ENCODE peak calls at places on chromosomes 12 and 14, in eight cellular contexts. J is tibial nerve, B is Peyer's patch, N is GM12878, Y is right lobe of liver, M is transverse colon, A is adrenal gland, O is gastrocnemius medialis. P is an unnamed sample. For H3K4me1, the result is how much of the 10 kb centered on the place peaks cover.

GRCh38 chr12:57610553-57611115 is 601 bp upstream of the ARHGEF25 start:
- DNase-seq in J (peak), B (no peak), N (no peak), Y (no peak), M (peak), A (no peak), O (no peak), P (peak)

GRCh38 chr12:126874427-126875026 is 1392.4 kb upstream of the TMEM132C start:
- DNase-seq in J (peak), B (peak), N (peak), Y (peak), M (peak), A (peak), O (no peak), P (peak)

GRCh38 chr12:49902399-49903350 is 1.0 kb downstream of the FAIM2 start:
- DNase-seq in J (no peak), B (no peak), N (no peak), Y (no peak), M (no peak), A (no peak), O (no peak), P (no peak)

GRCh38 chr12:546265-546919 is 86.7 kb downstream of the B4GALNT3 start:
- DNase-seq in J (no peak), B (no peak), N (no peak), Y (no peak), M (no peak), A (peak), O (no peak), P (no peak)

GRCh38 chr12:11344504-11344903 is 34.3 kb upstream of the PRB4 start:
- DNase-seq in J (no peak), B (no peak), N (no peak), Y (no peak), M (no peak), A (no peak), O (no peak), P (no peak)

GRCh38 chr12:90896164-90896563 is 58.8 kb downstream of the CCER1 start:
- DNase-seq in J (no peak), B (no peak), N (no peak), Y (no peak), M (no peak), A (no peak), O (no peak), P (no peak)

GRCh38 chr12:97127061-97127460 is 220.0 kb downstream of the NEDD1 start:
- DNase-seq in J (no peak), B (no peak), N (no peak), Y (no peak), M (no peak), A (no peak), O (no peak), P (no peak)

GRCh38 chr14:34693228-34693939 is 21.0 kb downstream of the CFL2 start:
- DNase-seq in J (no peak), B (peak), N (no peak), Y (peak), M (peak), A (peak), O (peak), P (no peak)

GRCh38 chr14:35963209-35963608 is 137.1 kb downstream of the BRMS1L start:
- DNase-seq in J (no peak), B (no peak), N (no peak), Y (no peak), M (no peak), A (no peak), O (no peak), P (no peak)

GRCh38 chr12:132359971-132360370 is 30.6 kb upstream of the GALNT9 start:
- DNase-seq in J (no peak), B (no peak), N (no peak), Y (peak), M (no peak), A (no peak), O (no peak), P (no peak)

GRCh38 chr12:46461459-46461858 is 88.9 kb upstream of the SLC38A2 start:
- DNase-seq in J (peak), B (no peak), N (no peak), Y (no peak), M (no peak), A (no peak), O (no peak), P (no peak)

GRCh38 chr12:119301367-119301766 is 33.2 kb upstream of the CCDC60 start:
- DNase-seq in J (no peak), B (no peak), N (no peak), Y (no peak), M (no peak), A (no peak), O (no peak), P (no peak)

GRCh38 chr12:116089080-116089479 is 188.4 kb downstream of the MED13L start:
- DNase-seq in J (no peak), B (no peak), N (no peak), Y (no peak), M (no peak), A (no peak), O (no peak), P (no peak)

GRCh38 chr12:87280356-87280755 is 748.8 kb downstream of the C12orf50 start:
- DNase-seq in J (no peak), B (no peak), N (peak), Y (no peak), M (no peak), A (no peak), O (no peak), P (no peak)

GRCh38 chr12:4112734-4113396 is 160.7 kb upstream of the CCND2 start:
- DNase-seq in J (no peak), B (no peak), N (no peak), Y (no peak), M (no peak), A (no peak), O (no peak), P (no peak)

GRCh38 chr14:56120091-56120632 is 2.0 kb downstream of the PELI2 start:
- DNase-seq in J (peak), B (no peak), N (no peak), Y (no peak), M (no peak), A (no peak), O (no peak), P (no peak)

GRCh38 chr14:75543786-75544185 is 21.5 kb downstream of the BATF start:
- DNase-seq in J (no peak), B (no peak), N (no peak), Y (no peak), M (no peak), A (no peak), O (no peak), P (no peak)

GRCh38 chr14:21066882-21067502 is 3.1 kb upstream of the ARHGEF40 start:
- DNase-seq in J (no peak), B (no peak), N (no peak), Y (no peak), M (no peak), A (no peak), O (no peak), P (no peak)

GRCh38 chr14:92880851-92881250 is 42.1 kb upstream of the CHGA start:
- DNase-seq in J (no peak), B (no peak), N (no peak), Y (peak), M (no peak), A (no peak), O (no peak), P (no peak)

GRCh38 chr14:104827173-104828055 is 26.5 kb downstream of the ZBTB42 start:
- DNase-seq in J (no peak), B (peak), N (no peak), Y (peak), M (peak), A (peak), O (no peak), P (peak)

GRCh38 chr12:93841671-93842070 is 164.5 kb downstream of the CRADD start:
- DNase-seq in J (no peak), B (no peak), N (no peak), Y (no peak), M (no peak), A (no peak), O (no peak), P (no peak)

GRCh38 chr12:107014050-107014449 is 27.1 kb upstream of the MTERF2 start:
- DNase-seq in J (no peak), B (no peak), N (no peak), Y (no peak), M (peak), A (no peak), O (no peak), P (no peak)

GRCh38 chr12:39755475-39755874 is 135.9 kb upstream of the ABCD2 start:
- DNase-seq in J (no peak), B (no peak), N (no peak), Y (no peak), M (no peak), A (no peak), O (no peak), P (no peak)

DNA sequence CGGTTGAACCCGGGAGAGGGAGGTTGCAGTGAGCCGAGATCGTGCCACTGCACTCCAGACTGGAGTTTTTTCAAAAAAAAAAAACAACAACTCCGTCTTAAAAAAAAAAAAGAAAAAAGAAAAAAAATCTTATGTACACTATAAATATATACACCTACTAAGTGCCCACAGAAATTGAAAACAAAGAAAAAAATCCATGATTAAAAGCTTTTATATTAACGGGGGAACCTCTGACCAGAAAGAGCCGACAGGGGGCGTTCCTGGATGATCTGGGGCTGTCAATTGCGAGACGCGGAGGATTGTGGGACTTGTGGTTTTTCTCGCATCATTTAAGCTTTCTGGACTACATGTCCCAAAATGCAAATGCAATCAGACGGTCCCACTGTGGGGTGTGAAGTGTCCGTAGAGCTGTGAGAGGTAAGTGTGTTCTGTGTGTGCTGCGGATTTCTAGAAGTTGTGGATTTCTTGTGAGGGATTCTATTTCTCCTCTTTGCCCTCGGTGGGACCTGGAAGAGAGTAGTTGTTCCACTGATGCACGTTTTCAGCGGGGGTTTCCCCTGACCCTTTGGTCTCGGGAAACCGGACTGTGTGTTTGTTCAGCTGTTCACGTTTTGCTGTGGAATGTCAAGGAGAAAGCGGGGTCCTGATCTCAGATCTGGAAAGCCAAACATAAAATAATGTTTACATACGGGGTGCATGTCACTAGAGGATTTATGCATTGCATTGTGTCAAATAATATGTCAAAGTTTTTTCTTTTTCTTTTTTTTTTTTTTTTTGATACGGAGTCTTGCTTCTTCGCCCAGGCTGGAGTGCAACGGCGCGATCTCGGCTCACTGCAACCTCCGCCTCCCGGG is at the start of gene SIRT4:
- DNase-seq in J (peak), B (peak), N (peak), Y (peak), M (peak), A (peak), O (peak), P (peak)
- TF ChIP-seq POLR2A in J (no peak), B (peak), N (no peak), Y (no peak), M (no peak), A (no peak), O (peak), P (no peak)

GRCh38 chr14:38696925-38697324 is 406.1 kb downstream of the SEC23A start:
- DNase-seq in J (no peak), B (no peak), N (no peak), Y (no peak), M (no peak), A (no peak), O (no peak), P (no peak)

DNA sequence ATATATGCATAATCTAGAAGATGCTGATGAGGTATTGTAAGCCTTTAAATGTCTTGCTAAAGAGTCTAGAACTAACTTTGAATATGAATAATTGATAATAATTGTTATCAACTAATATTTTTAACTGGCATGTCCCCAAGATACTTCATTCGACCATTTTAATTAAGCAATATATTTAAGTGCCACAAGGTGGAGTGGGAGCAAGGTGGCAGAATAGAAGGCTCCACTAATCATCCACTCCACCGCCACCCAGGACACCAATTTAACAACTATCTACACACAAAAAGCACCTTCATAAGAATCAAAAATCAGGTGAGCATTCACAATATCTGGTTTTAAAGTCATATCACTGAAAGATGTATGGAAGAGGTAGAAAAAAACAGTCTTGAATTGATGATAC is 409.6 kb downstream of the SEC23A start:
- DNase-seq in J (no peak), B (no peak), N (no peak), Y (no peak), M (no peak), A (no peak), O (no peak), P (no peak)
- H3K4me1 ChIP-seq in J (under half), B (under half), N (under half), Y (under half), M (under half), A (under half), O (under half), P (under half)

DNA sequence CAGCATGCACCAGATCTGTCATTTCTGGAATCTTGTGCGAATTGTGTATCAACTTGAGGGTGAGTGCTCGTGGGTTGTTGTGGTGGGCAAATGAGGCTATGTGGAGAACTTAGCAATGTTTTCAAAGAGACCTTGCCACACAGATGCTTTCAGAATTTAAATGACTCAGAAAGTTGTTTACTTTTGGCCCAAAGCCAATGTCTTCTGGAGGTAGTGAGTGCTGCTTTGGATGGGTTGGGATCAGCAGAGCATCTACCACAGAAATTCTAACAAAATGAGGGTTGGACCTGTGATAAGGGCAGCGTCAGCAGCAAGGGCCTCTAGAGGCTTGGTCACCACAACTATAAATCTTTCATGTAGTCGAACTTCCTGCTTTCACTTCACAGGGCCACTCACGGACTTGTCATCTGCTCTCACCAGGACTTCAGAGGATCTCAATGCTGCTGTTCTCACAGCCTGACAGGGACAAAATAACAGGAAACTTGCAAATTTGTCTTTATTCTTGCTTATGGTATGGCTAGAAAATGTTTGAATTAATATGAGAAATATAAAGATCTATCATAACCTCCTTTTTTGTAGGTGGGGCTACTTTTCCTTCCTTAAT is 111.4 kb downstream of the DACT1 start:
- DNase-seq in J (peak), B (no peak), N (peak), Y (no peak), M (peak), A (peak), O (no peak), P (no peak)
- H3K27ac ChIP-seq in J (peak), B (peak), N (no peak), Y (no peak), M (peak), A (no peak), O (no peak), P (no peak)

DNA sequence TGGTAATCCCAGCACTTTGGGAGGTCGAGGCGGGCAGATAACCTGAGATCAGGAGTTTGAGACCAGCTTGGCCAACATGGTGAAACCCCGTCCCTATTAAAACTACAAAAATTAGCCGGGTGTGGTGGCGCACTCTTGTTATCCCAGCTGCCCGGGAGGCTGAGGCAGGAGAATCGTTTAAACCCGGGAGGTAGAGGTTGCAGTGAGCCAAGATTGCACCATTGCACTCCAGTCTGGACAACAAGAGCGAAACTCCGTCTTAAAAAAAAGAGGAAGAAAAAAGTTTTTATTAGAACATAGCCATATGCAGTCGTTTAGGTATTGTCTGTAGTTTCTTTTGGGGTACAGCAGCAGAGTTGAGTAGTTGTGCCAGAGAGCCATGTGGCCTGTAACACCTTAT is 2.0 kb downstream of the ADIPOR2 start:
- DNase-seq in J (no peak), B (no peak), N (no peak), Y (no peak), M (no peak), A (no peak), O (no peak), P (no peak)
- TF ChIP-seq POLR2A in J (no peak), B (no peak), N (no peak), Y (no peak), M (no peak), A (no peak), O (no peak), P (no peak)

GRCh38 chr14:77605392-77605978 is 11.0 kb downstream of the SPTLC2 start:
- DNase-seq in J (no peak), B (no peak), N (no peak), Y (no peak), M (no peak), A (no peak), O (no peak), P (no peak)
- H3K4me1 ChIP-seq in J (under half), B (under half), N (under half), Y (under half), M (under half), A (under half), O (under half), P (under half)